ENCODE peak calls at places on chromosome 6, in ten cellular contexts. O, S, J, Z, W, M, L, E, B and G are unnamed samples.

GRCh38 chr6:158772851-158773371 is 46.3 kb downstream of the EZR start:
- DNase-seq in O (no peak), S (no peak), J (no peak), Z (no peak), W (no peak), M (no peak), L (no peak), E (peak), B (no peak), G (no peak)

GRCh38 chr6:141580988-141581387 is 551.7 kb upstream of the GJE1 start:
- DNase-seq in O (no peak), S (no peak), J (no peak), Z (no peak), W (no peak), M (no peak), L (no peak), E (peak), B (no peak), G (peak)

GRCh38 chr6:90369024-90369519 is 72.4 kb upstream of the BACH2 start:
- DNase-seq in O (no peak), S (no peak), J (no peak), Z (peak), W (no peak), M (no peak), L (no peak), E (peak), B (no peak), G (peak)

GRCh38 chr6:74879234-74879633 is 326.6 kb downstream of the COL12A1 start:
- DNase-seq in O (no peak), S (no peak), J (no peak), Z (no peak), W (no peak), M (no peak), L (no peak), E (peak), B (no peak), G (peak)

GRCh38 chr6:118377711-118378414 is 170.2 kb upstream of the PLN start:
- DNase-seq in O (peak), S (peak), J (peak), Z (peak), W (peak), M (peak), L (no peak), E (no peak), B (no peak), G (no peak)

GRCh38 chr6:102344769-102345168 is 951.3 kb downstream of the GRIK2 start:
- DNase-seq in O (no peak), S (no peak), J (no peak), Z (no peak), W (no peak), M (no peak), L (no peak), E (no peak), B (no peak), G (no peak)

GRCh38 chr6:116518621-116519020 is 7.2 kb downstream of the CALHM5 start:
- DNase-seq in O (no peak), S (no peak), J (no peak), Z (no peak), W (no peak), M (no peak), L (no peak), E (no peak), B (no peak), G (no peak)

GRCh38 chr6:134183844-134184243 is 131.4 kb upstream of the SLC2A12 start:
- DNase-seq in O (no peak), S (no peak), J (no peak), Z (no peak), W (no peak), M (no peak), L (no peak), E (no peak), B (no peak), G (no peak)